ENCODE peak calls at places on chromosomes 13 and 19, in five cellular contexts. G is stimulated activated CD8-positive, alpha-beta memory T cell treated with anti-CD3 and anti-CD28 coated beads, Interleukin-2, amount 100 ng/mL, for 1 hour; A is RWPE1; E is foreskin fibroblast; N is AG09319. D is an unnamed sample.
A peak's percentile ranks its signal among the peaks of the same experiment; 100 is the strongest.

GRCh38 chr13:24905242-24905641 is 141.3 kb downstream of the RNF17 start:
- DNase-seq in G (no peak), A (no peak), E (no peak), N (no peak), D (no peak)

GRCh38 chr13:76622336-76623045 is 263.7 kb downstream of the KCTD12 start:
- DNase-seq in G (no peak), A (no peak), E (peak; percentile 67), N (no peak), D (no peak)

GRCh38 chr13:29911781-29912478 is 61.5 kb upstream of the UBL3 start:
- DNase-seq in G (no peak), A (no peak), E (no peak), N (no peak), D (no peak)

GRCh38 chr13:61935710-61936109 is 520.1 kb upstream of the PCDH20 start:
- DNase-seq in G (no peak), A (no peak), E (no peak), N (no peak), D (no peak)

GRCh38 chr19:35013047-35013819 is 13.1 kb downstream of the GRAMD1A start:
- DNase-seq in G (peak; percentile 65), A (no peak), E (peak; percentile 73), N (no peak), D (no peak)

GRCh38 chr13:101026328-101026727 is 351.7 kb upstream of the TMTC4 start:
- DNase-seq in G (no peak), A (no peak), E (no peak), N (no peak), D (no peak)

GRCh38 chr13:40755082-40755755 is 15.8 kb downstream of the MRPS31 start:
- DNase-seq in G (no peak), A (no peak), E (no peak), N (no peak), D (no peak)

GRCh38 chr13:40996433-40997095 is 22.6 kb downstream of the ELF1 start:
- DNase-seq in G (no peak), A (no peak), E (no peak), N (no peak), D (no peak)

GRCh38 chr19:4531562-4532165 is 3.4 kb downstream of the PLIN5 start:
- DNase-seq in G (no peak), A (no peak), E (no peak), N (no peak), D (no peak)

GRCh38 chr19:48681127-48681470 is 8.3 kb upstream of the NTN5 start:
- DNase-seq in G (no peak), A (no peak), E (peak; percentile 46), N (no peak), D (no peak)

GRCh38 chr19:3066482-3067049 is 4.3 kb upstream of the TLE5 start:
- DNase-seq in G (no peak), A (no peak), E (no peak), N (no peak), D (no peak)

GRCh38 chr13:30371649-30372265 is 50.5 kb upstream of the UBE2L5 start:
- DNase-seq in G (no peak), A (peak; percentile 10), E (peak; percentile 53), N (no peak), D (no peak)

GRCh38 chr13:77143325-77143907 is 116.5 kb upstream of the FBXL3 start:
- DNase-seq in G (no peak), A (peak; percentile 9), E (peak; percentile 59), N (no peak), D (no peak)

GRCh38 chr13:99434258-99434788 is 66.9 kb upstream of the TM9SF2 start:
- DNase-seq in G (peak; percentile 48), A (no peak), E (no peak), N (no peak), D (no peak)

GRCh38 chr19:40633207-40633606 is 32.0 kb downstream of the LTBP4 start:
- DNase-seq in G (no peak), A (no peak), E (peak; percentile 80), N (no peak), D (no peak)

GRCh38 chr13:78595819-78596700 is 7.3 kb downstream of the POU4F1 start:
- DNase-seq in G (no peak), A (no peak), E (peak; percentile 37), N (no peak), D (no peak)

GRCh38 chr19:48757089-48757675 is 1.9 kb downstream of the FGF21 start:
- DNase-seq in G (no peak), A (no peak), E (no peak), N (no peak), D (no peak)

GRCh38 chr19:6800991-6801396 is 28.5 kb downstream of the VAV1 start:
- DNase-seq in G (no peak), A (peak; percentile 77), E (peak; percentile 4), N (no peak), D (no peak)

GRCh38 chr19:32800191-32800590 is 69.4 kb downstream of the SLC7A9 start:
- DNase-seq in G (no peak), A (no peak), E (no peak), N (no peak), D (no peak)

GRCh38 chr13:50712882-50713281 is 130.6 kb downstream of the DLEU7 start:
- DNase-seq in G (no peak), A (no peak), E (peak; percentile 27), N (no peak), D (no peak)

GRCh38 chr13:114022876-114023275 is 49.0 kb upstream of the C13orf46 start:
- DNase-seq in G (no peak), A (no peak), E (no peak), N (no peak), D (no peak)

GRCh38 chr13:51551446-51551845 is 32.8 kb upstream of the WDFY2 start:
- DNase-seq in G (no peak), A (no peak), E (no peak), N (no peak), D (no peak)

GRCh38 chr13:77928909-77929308 is 10.3 kb upstream of the EDNRB start:
- DNase-seq in G (no peak), A (peak; percentile 10), E (no peak), N (no peak), D (no peak)

GRCh38 chr19:1163934-1164683 is 10.0 kb downstream of the SBNO2 start:
- DNase-seq in G (no peak), A (no peak), E (no peak), N (no peak), D (no peak)

GRCh38 chr19:41426116-41426841 is 895 bp downstream of the B3GNT8 start:
- DNase-seq in G (no peak), A (no peak), E (no peak), N (no peak), D (no peak)